ENCODE peak calls at places on chromosome 7, in five cellular contexts. X, K, Q, D and L are unnamed samples.

GRCh38 chr7:29987821-29988317 is 1.7 kb downstream of the SCRN1 start:
- DNase-seq in D (peak; percentile 94), K (no peak), X (no peak), Q (no peak), L (peak; percentile 7)

GRCh38 chr7:48168159-48168558 is 3.1 kb upstream of the ABCA13 start:
- DNase-seq in D (peak; percentile 67), K (no peak), X (no peak), Q (no peak), L (no peak)

GRCh38 chr7:70698219-70698832 is 433.6 kb upstream of the GALNT17 start:
- DNase-seq in X (no peak), K (no peak), D (peak; percentile 50), Q (peak; percentile 62), L (peak; percentile 39)

GRCh38 chr7:2523941-2524807 is 4.6 kb downstream of the LFNG start:
- DNase-seq in D (peak; percentile 86), X (no peak), Q (no peak), K (peak; percentile 91), L (peak; percentile 99)

GRCh38 chr7:34900891-34901493 is 136.3 kb downstream of the DPY19L1 start:
- DNase-seq in D (no peak), X (no peak), K (no peak), Q (no peak), L (no peak)

GRCh38 chr7:64183126-64183742 is 23.8 kb upstream of the ZNF735 start:
- DNase-seq in Q (no peak), X (no peak), K (no peak), D (no peak), L (no peak)

GRCh38 chr7:117673839-117674238 is 194.0 kb downstream of the CFTR start:
- DNase-seq in Q (peak; percentile 64), D (peak; percentile 71), X (no peak), K (no peak), L (no peak)

GRCh38 chr7:30074422-30075030 is 46.3 kb downstream of the PLEKHA8 start:
- DNase-seq in D (peak; percentile 70), K (no peak), X (no peak), Q (peak; percentile 45), L (no peak)

GRCh38 chr7:15558747-15559146 is 3.1 kb downstream of the AGMO start:
- DNase-seq in X (no peak), D (no peak), Q (no peak), K (no peak), L (no peak)

GRCh38 chr7:69775231-69775771 is 177.0 kb downstream of the AUTS2 start:
- DNase-seq in X (no peak), Q (no peak), D (no peak), K (no peak), L (no peak)

GRCh38 chr7:7424151-7424873 is 111.4 kb downstream of the COL28A1 start:
- DNase-seq in D (peak; percentile 81), Q (peak; percentile 73), X (no peak), K (peak; percentile 49), L (peak; percentile 63)

GRCh38 chr7:21276471-21277035 is 151.3 kb upstream of the SP4 start:
- DNase-seq in D (no peak), Q (no peak), X (no peak), K (no peak), L (no peak)

GRCh38 chr7:21281193-21281592 is 146.7 kb upstream of the SP4 start:
- DNase-seq in Q (no peak), D (no peak), X (no peak), K (no peak), L (no peak)

DNA sequence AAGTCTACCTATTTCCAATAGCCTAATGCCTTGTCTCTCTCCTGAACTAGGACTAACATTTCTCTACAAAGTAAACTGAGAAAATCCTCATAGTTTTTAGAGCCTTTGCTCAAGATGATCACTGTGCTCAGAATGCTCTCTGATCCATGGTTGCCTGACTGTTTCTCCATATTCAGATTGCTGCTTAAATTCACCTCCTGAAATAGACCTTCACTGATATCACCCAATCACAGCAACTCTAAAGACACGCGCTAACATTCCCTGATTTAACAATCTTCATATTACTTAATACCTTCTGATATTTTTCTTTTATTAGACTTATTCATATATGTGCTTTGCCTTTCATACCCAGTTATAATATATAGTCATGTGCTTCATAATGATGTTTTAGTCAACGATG is 148.9 kb upstream of the SP4 start:
- DNase-seq in X (no peak), D (no peak), Q (no peak), K (no peak), L (no peak)
- H3K27me3 ChIP-seq in X (no peaks in the 10 kb centered on the region), D (peaks cover 36% of the 10 kb centered on the region), Q (no peaks in the 10 kb centered on the region), K (no peaks in the 10 kb centered on the region), L (no peaks in the 10 kb centered on the region)

GRCh38 chr7:18700147-18700546 is 204.6 kb downstream of the HDAC9 start:
- DNase-seq in D (peak; percentile 44), X (no peak), K (no peak), Q (no peak), L (no peak)
- TF ChIP-seq CTCF in D (peak; percentile 56), X (no peak), K (no peak), Q (no peak), L (no peak)

GRCh38 chr7:121330053-121330833 is 1.4 kb downstream of the WNT16 start:
- DNase-seq in K (no peak), D (no peak), Q (peak; percentile 16), X (no peak), L (no peak)

GRCh38 chr7:121327671-121328070 is 1.1 kb upstream of the WNT16 start:
- DNase-seq in K (no peak), X (no peak), D (no peak), Q (no peak), L (no peak)

GRCh38 chr7:121331048-121331447 is 2.2 kb downstream of the WNT16 start:
- DNase-seq in K (no peak), Q (no peak), D (no peak), X (no peak), L (no peak)

GRCh38 chr7:121329460-121330052 is 756 bp downstream of the WNT16 start:
- DNase-seq in X (no peak), D (no peak), K (no peak), Q (peak; percentile 48), L (no peak)

GRCh38 chr7:121328508-121329459 is at the start of gene WNT16:
- DNase-seq in Q (peak; percentile 7), D (no peak), K (no peak), X (no peak), L (no peak)
- H3K27me3 ChIP-seq in Q (peaks cover 62% of the 10 kb centered on the region), D (peaks cover 43% of the 10 kb centered on the region), K (peaks cover 51% of the 10 kb centered on the region), X (no peaks in the 10 kb centered on the region), L (peaks cover 25% of the 10 kb centered on the region)

GRCh38 chr7:135662373-135663114 is at the start of gene STMP1:
- DNase-seq in Q (peak; percentile 97), X (peak; percentile 72), D (peak; percentile 92), K (peak; percentile 94), L (peak; percentile 95)
- TF ChIP-seq CTCF in Q (peak; percentile 73), X (no peak), D (peak; percentile 56), K (peak; percentile 79), L (peak; percentile 77)